ENCODE peak calls at places on chromosomes 5 and 9, in six cellular contexts. One of them, this sample, is unnamed.

GRCh38 chr5:104513194-104513602 is 950.6 kb upstream of the NUDT12 start:
- DNase-seq in CD4-positive, alpha-beta memory T cell: no peak
- DNase-seq in Peyer's patch: no peak
- DNase-seq in pancreas: no peak
- DNase-seq in CD8-positive, alpha-beta T cell: no peak
- DNase-seq in bronchial epithelial cell: peak
- DNase-seq in this sample: no peak

GRCh38 chr5:79107020-79107796 is 4.4 kb upstream of the BHMT start:
- DNase-seq in CD4-positive, alpha-beta memory T cell: no peak
- DNase-seq in Peyer's patch: no peak
- DNase-seq in pancreas: peak
- DNase-seq in CD8-positive, alpha-beta T cell: no peak
- DNase-seq in bronchial epithelial cell: no peak
- DNase-seq in this sample: no peak

GRCh38 chr9:74645007-74645639 is 148.0 kb downstream of the RORB start:
- DNase-seq in CD4-positive, alpha-beta memory T cell: no peak
- DNase-seq in Peyer's patch: no peak
- DNase-seq in pancreas: no peak
- DNase-seq in CD8-positive, alpha-beta T cell: no peak
- DNase-seq in bronchial epithelial cell: peak
- DNase-seq in this sample: peak

GRCh38 chr9:109270971-109271900 is 49.6 kb downstream of the EPB41L4B start:
- DNase-seq in CD4-positive, alpha-beta memory T cell: no peak
- DNase-seq in Peyer's patch: no peak
- DNase-seq in pancreas: no peak
- DNase-seq in CD8-positive, alpha-beta T cell: no peak
- DNase-seq in bronchial epithelial cell: no peak
- DNase-seq in this sample: peak

GRCh38 chr5:58759745-58760144 is 176.9 kb downstream of the RAB3C start:
- DNase-seq in CD4-positive, alpha-beta memory T cell: no peak
- DNase-seq in Peyer's patch: no peak
- DNase-seq in pancreas: no peak
- DNase-seq in CD8-positive, alpha-beta T cell: no peak
- DNase-seq in bronchial epithelial cell: no peak
- DNase-seq in this sample: peak

GRCh38 chr9:89878003-89878411 is 273.2 kb downstream of the GADD45G start:
- DNase-seq in CD4-positive, alpha-beta memory T cell: no peak
- DNase-seq in Peyer's patch: no peak
- DNase-seq in pancreas: no peak
- DNase-seq in CD8-positive, alpha-beta T cell: no peak
- DNase-seq in bronchial epithelial cell: no peak
- DNase-seq in this sample: no peak

GRCh38 chr5:128764910-128765309 is 200.4 kb upstream of the SLC27A6 start:
- DNase-seq in CD4-positive, alpha-beta memory T cell: no peak
- DNase-seq in Peyer's patch: no peak
- DNase-seq in pancreas: no peak
- DNase-seq in CD8-positive, alpha-beta T cell: no peak
- DNase-seq in bronchial epithelial cell: no peak
- DNase-seq in this sample: no peak

GRCh38 chr9:75108571-75108970 is 20.3 kb downstream of the OSTF1 start:
- DNase-seq in CD4-positive, alpha-beta memory T cell: peak
- DNase-seq in Peyer's patch: no peak
- DNase-seq in pancreas: no peak
- DNase-seq in CD8-positive, alpha-beta T cell: no peak
- DNase-seq in bronchial epithelial cell: no peak
- DNase-seq in this sample: no peak

GRCh38 chr9:38074441-38074943 is 5.5 kb upstream of the SHB start:
- DNase-seq in CD4-positive, alpha-beta memory T cell: no peak
- DNase-seq in Peyer's patch: no peak
- DNase-seq in pancreas: no peak
- DNase-seq in CD8-positive, alpha-beta T cell: no peak
- DNase-seq in bronchial epithelial cell: no peak
- DNase-seq in this sample: no peak

GRCh38 chr9:123469231-123469630 is 113.2 kb downstream of the CRB2 start:
- DNase-seq in CD4-positive, alpha-beta memory T cell: no peak
- DNase-seq in Peyer's patch: no peak
- DNase-seq in pancreas: no peak
- DNase-seq in CD8-positive, alpha-beta T cell: no peak
- DNase-seq in bronchial epithelial cell: no peak
- DNase-seq in this sample: no peak

GRCh38 chr5:160054047-160054446 is 45.1 kb downstream of the TTC1 start:
- DNase-seq in CD4-positive, alpha-beta memory T cell: no peak
- DNase-seq in Peyer's patch: no peak
- DNase-seq in pancreas: no peak
- DNase-seq in CD8-positive, alpha-beta T cell: no peak
- DNase-seq in bronchial epithelial cell: peak
- DNase-seq in this sample: no peak

GRCh38 chr5:83474170-83474796 is 2.7 kb downstream of the VCAN start:
- DNase-seq in CD4-positive, alpha-beta memory T cell: no peak
- DNase-seq in Peyer's patch: no peak
- DNase-seq in pancreas: peak
- DNase-seq in CD8-positive, alpha-beta T cell: no peak
- DNase-seq in bronchial epithelial cell: peak
- DNase-seq in this sample: peak

GRCh38 chr5:157530226-157530972 is 45.2 kb downstream of the ADAM19 start:
- DNase-seq in CD4-positive, alpha-beta memory T cell: no peak
- DNase-seq in Peyer's patch: no peak
- DNase-seq in pancreas: no peak
- DNase-seq in CD8-positive, alpha-beta T cell: no peak
- DNase-seq in bronchial epithelial cell: no peak
- DNase-seq in this sample: no peak

GRCh38 chr9:129290606-129291005 is 112.5 kb upstream of the IER5L start:
- DNase-seq in CD4-positive, alpha-beta memory T cell: no peak
- DNase-seq in Peyer's patch: no peak
- DNase-seq in pancreas: no peak
- DNase-seq in CD8-positive, alpha-beta T cell: no peak
- DNase-seq in bronchial epithelial cell: peak
- DNase-seq in this sample: no peak

GRCh38 chr5:142426129-142426641 is 101.4 kb upstream of the SPRY4 start:
- DNase-seq in CD4-positive, alpha-beta memory T cell: peak
- DNase-seq in Peyer's patch: no peak
- DNase-seq in pancreas: no peak
- DNase-seq in CD8-positive, alpha-beta T cell: peak
- DNase-seq in bronchial epithelial cell: no peak
- DNase-seq in this sample: no peak

GRCh38 chr9:126363847-126364671 is 37.4 kb downstream of the MVB12B start:
- DNase-seq in CD4-positive, alpha-beta memory T cell: no peak
- DNase-seq in Peyer's patch: no peak
- DNase-seq in pancreas: no peak
- DNase-seq in CD8-positive, alpha-beta T cell: no peak
- DNase-seq in bronchial epithelial cell: peak
- DNase-seq in this sample: no peak

GRCh38 chr9:125541840-125542243 is 165.2 kb downstream of the MAPKAP1 start:
- DNase-seq in CD4-positive, alpha-beta memory T cell: no peak
- DNase-seq in Peyer's patch: no peak
- DNase-seq in pancreas: no peak
- DNase-seq in CD8-positive, alpha-beta T cell: no peak
- DNase-seq in bronchial epithelial cell: no peak
- DNase-seq in this sample: no peak

GRCh38 chr5:10689391-10690081 is 71.5 kb downstream of the DAP start:
- DNase-seq in CD4-positive, alpha-beta memory T cell: no peak
- DNase-seq in Peyer's patch: no peak
- DNase-seq in pancreas: no peak
- DNase-seq in CD8-positive, alpha-beta T cell: no peak
- DNase-seq in bronchial epithelial cell: no peak
- DNase-seq in this sample: peak

GRCh38 chr9:5510360-5510931 is at the start of gene PDCD1LG2:
- DNase-seq in CD4-positive, alpha-beta memory T cell: no peak
- DNase-seq in Peyer's patch: no peak
- DNase-seq in pancreas: no peak
- DNase-seq in CD8-positive, alpha-beta T cell: no peak
- DNase-seq in bronchial epithelial cell: peak
- DNase-seq in this sample: peak

GRCh38 chr5:139180850-139181785 is 17.1 kb downstream of the SIL1 start:
- DNase-seq in CD4-positive, alpha-beta memory T cell: no peak
- DNase-seq in Peyer's patch: no peak
- DNase-seq in pancreas: no peak
- DNase-seq in CD8-positive, alpha-beta T cell: no peak
- DNase-seq in bronchial epithelial cell: no peak
- DNase-seq in this sample: no peak

GRCh38 chr9:31674264-31674663 is 710.2 kb upstream of the ACO1 start:
- DNase-seq in CD4-positive, alpha-beta memory T cell: no peak
- DNase-seq in Peyer's patch: no peak
- DNase-seq in pancreas: no peak
- DNase-seq in CD8-positive, alpha-beta T cell: no peak
- DNase-seq in bronchial epithelial cell: peak
- DNase-seq in this sample: no peak

GRCh38 chr9:95580812-95581761 is 64.3 kb upstream of the PTCH1 start:
- DNase-seq in CD4-positive, alpha-beta memory T cell: no peak
- DNase-seq in Peyer's patch: no peak
- DNase-seq in pancreas: no peak
- DNase-seq in CD8-positive, alpha-beta T cell: no peak
- DNase-seq in bronchial epithelial cell: no peak
- DNase-seq in this sample: no peak

DNA sequence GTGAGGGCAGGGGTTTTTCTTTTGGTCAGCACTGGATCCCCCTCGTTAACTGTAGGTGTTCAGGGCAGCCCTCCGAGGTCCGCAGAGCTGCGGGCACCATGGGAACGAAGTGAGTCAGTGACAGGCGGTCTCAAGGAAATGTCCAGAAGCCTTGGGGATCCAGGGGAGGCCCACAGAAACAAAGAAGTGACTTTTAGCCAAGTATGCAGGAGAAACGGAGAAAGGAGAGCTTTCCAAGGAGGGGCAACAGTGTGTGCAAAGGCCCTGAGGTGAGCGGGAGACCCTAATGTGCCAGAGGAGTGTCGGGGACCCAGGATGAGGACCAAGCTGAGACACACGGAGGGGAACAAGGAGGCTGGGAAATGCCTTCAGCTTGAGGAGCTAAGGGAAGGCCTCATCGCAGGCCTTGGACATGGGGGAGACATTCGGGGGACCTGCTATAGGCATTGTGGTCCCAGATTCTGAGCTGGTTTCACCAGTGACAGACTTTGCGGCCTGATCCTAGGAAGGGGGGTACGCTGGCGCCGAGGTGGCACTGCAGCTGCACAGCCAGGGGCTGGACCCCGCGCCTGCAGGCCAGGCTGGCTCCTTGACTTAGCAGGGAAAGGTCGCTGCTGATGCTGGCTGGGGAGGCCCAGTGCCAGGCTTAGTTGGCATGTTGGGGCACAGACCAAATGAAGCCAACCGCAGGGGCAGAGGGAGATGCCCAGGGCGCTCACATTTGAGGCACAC is 3.3 kb downstream of the LTC4S start:
- DNase-seq in CD4-positive, alpha-beta memory T cell: no peak
- DNase-seq in Peyer's patch: no peak
- DNase-seq in pancreas: peak
- DNase-seq in CD8-positive, alpha-beta T cell: no peak
- DNase-seq in bronchial epithelial cell: no peak
- DNase-seq in this sample: no peak
- H3K4me3 ChIP-seq in CD4-positive, alpha-beta memory T cell: no peak
- H3K4me3 ChIP-seq in Peyer's patch: peak
- H3K4me3 ChIP-seq in pancreas: no peak
- H3K4me3 ChIP-seq in CD8-positive, alpha-beta T cell: peak
- H3K4me3 ChIP-seq in bronchial epithelial cell: no peak
- H3K4me3 ChIP-seq in this sample: peak

GRCh38 chr5:144169904-144170275 is 569 bp downstream of the YIPF5 start:
- DNase-seq in CD4-positive, alpha-beta memory T cell: no peak
- DNase-seq in Peyer's patch: no peak
- DNase-seq in pancreas: no peak
- DNase-seq in CD8-positive, alpha-beta T cell: no peak
- DNase-seq in bronchial epithelial cell: no peak
- DNase-seq in this sample: no peak
- H3K4me3 ChIP-seq in CD4-positive, alpha-beta memory T cell: peak
- H3K4me3 ChIP-seq in Peyer's patch: peak
- H3K4me3 ChIP-seq in pancreas: peak
- H3K4me3 ChIP-seq in CD8-positive, alpha-beta T cell: peak
- H3K4me3 ChIP-seq in bronchial epithelial cell: peak
- H3K4me3 ChIP-seq in this sample: peak

GRCh38 chr9:114016629-114017423 is 61.3 kb downstream of the AMBP start:
- DNase-seq in CD4-positive, alpha-beta memory T cell: no peak
- DNase-seq in Peyer's patch: peak
- DNase-seq in pancreas: no peak
- DNase-seq in CD8-positive, alpha-beta T cell: no peak
- DNase-seq in bronchial epithelial cell: no peak
- DNase-seq in this sample: no peak
- H3K4me3 ChIP-seq in CD4-positive, alpha-beta memory T cell: no peak
- H3K4me3 ChIP-seq in Peyer's patch: no peak
- H3K4me3 ChIP-seq in pancreas: no peak
- H3K4me3 ChIP-seq in CD8-positive, alpha-beta T cell: no peak
- H3K4me3 ChIP-seq in bronchial epithelial cell: no peak
- H3K4me3 ChIP-seq in this sample: no peak

GRCh38 chr9:86333651-86334050 is 20.6 kb downstream of the TUT7 start:
- DNase-seq in CD4-positive, alpha-beta memory T cell: no peak
- DNase-seq in Peyer's patch: no peak
- DNase-seq in pancreas: no peak
- DNase-seq in CD8-positive, alpha-beta T cell: no peak
- DNase-seq in bronchial epithelial cell: no peak
- DNase-seq in this sample: no peak

GRCh38 chr9:86341007-86341491 is 13.2 kb downstream of the TUT7 start:
- DNase-seq in CD4-positive, alpha-beta memory T cell: no peak
- DNase-seq in Peyer's patch: no peak
- DNase-seq in pancreas: no peak
- DNase-seq in CD8-positive, alpha-beta T cell: no peak
- DNase-seq in bronchial epithelial cell: peak
- DNase-seq in this sample: no peak

GRCh38 chr9:86340356-86341006 is 13.7 kb downstream of the TUT7 start:
- DNase-seq in CD4-positive, alpha-beta memory T cell: no peak
- DNase-seq in Peyer's patch: no peak
- DNase-seq in pancreas: no peak
- DNase-seq in CD8-positive, alpha-beta T cell: no peak
- DNase-seq in bronchial epithelial cell: no peak
- DNase-seq in this sample: no peak

GRCh38 chr9:86336058-86336457 is 18.2 kb downstream of the TUT7 start:
- DNase-seq in CD4-positive, alpha-beta memory T cell: no peak
- DNase-seq in Peyer's patch: no peak
- DNase-seq in pancreas: no peak
- DNase-seq in CD8-positive, alpha-beta T cell: no peak
- DNase-seq in bronchial epithelial cell: no peak
- DNase-seq in this sample: no peak

DNA sequence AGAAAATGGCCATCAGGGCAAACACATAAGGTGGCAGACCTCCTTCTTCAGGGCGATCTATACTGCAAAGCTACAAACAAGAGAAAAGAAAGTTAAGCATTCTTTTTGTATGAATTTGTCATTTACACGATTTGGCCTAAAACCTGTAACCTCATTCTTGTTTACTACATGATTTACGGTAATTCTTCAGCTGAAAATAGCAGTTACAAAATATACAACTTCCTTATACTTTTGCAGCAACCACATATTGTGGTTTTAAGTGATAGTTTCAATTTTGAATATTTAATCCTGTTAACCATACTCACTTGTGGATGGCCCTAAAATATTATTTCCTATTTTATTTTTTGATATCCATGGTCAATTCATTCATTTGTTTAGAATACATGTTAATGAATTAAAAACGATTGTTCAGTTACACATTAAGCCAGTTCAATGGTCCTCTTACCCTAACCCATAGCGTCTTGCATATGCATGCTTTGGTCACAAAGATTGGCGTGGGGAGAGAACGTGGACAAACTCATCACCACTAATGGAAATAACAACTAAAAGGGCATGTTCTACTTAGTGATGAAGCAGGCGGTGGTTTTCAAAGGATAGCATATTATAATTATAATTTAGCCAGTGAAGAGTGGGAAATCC is 16.6 kb downstream of the TUT7 start:
- DNase-seq in CD4-positive, alpha-beta memory T cell: no peak
- DNase-seq in Peyer's patch: no peak
- DNase-seq in pancreas: no peak
- DNase-seq in CD8-positive, alpha-beta T cell: no peak
- DNase-seq in bronchial epithelial cell: no peak
- DNase-seq in this sample: peak
- H3K4me3 ChIP-seq in CD4-positive, alpha-beta memory T cell: no peak
- H3K4me3 ChIP-seq in Peyer's patch: no peak
- H3K4me3 ChIP-seq in pancreas: no peak
- H3K4me3 ChIP-seq in CD8-positive, alpha-beta T cell: peak
- H3K4me3 ChIP-seq in bronchial epithelial cell: no peak
- H3K4me3 ChIP-seq in this sample: no peak